ENCODE peak calls at places on chromosomes 4 and X, in eight cellular contexts. L is NB4; K is GM06990; X is astrocyte; U is GM10248; P is CD8-positive, alpha-beta T cell; C is brain microvascular endothelial cell; B is BJ. S is an unnamed sample.

GRCh38 chr4:141713771-141714445 is 77.5 kb downstream of the IL15 start:
- DNase-seq in K (no peak), U (no peak), P (no peak), C (peak), X (peak), L (no peak), B (no peak), S (no peak)

GRCh38 chr4:7852568-7853185 is 87.0 kb downstream of the AFAP1 start:
- DNase-seq in C (peak), L (no peak), X (peak), B (no peak), U (no peak), K (no peak), P (no peak), S (no peak)

GRCh38 chrX:100980608-100981497 is 11.3 kb downstream of the ARL13A start:
- DNase-seq in C (peak), B (no peak), X (peak), K (no peak), L (no peak), P (no peak), U (no peak), S (no peak)

GRCh38 chr4:7075962-7076693 is 8.3 kb upstream of the GRPEL1 start:
- DNase-seq in L (no peak), K (no peak), C (no peak), U (no peak), P (no peak), X (peak), B (no peak), S (no peak)

GRCh38 chr4:17038510-17039176 is 140.2 kb upstream of the LDB2 start:
- DNase-seq in K (no peak), B (no peak), C (no peak), X (no peak), P (no peak), L (peak), U (no peak), S (no peak)

GRCh38 chrX:18424482-18425198 is 768 bp upstream of the CDKL5 start:
- DNase-seq in U (peak), B (no peak), C (peak), K (peak), L (peak), X (peak), P (peak), S (no peak)

GRCh38 chrX:43349363-43349762 is 306.7 kb upstream of the MAOA start:
- DNase-seq in P (no peak), X (no peak), C (peak), U (peak), K (no peak), B (no peak), L (peak), S (no peak)

GRCh38 chr4:82898322-82899243 is 2.0 kb upstream of the THAP9 start:
- DNase-seq in U (no peak), L (peak), K (no peak), C (peak), X (peak), B (peak), P (no peak), S (no peak)

GRCh38 chr4:48127231-48127881 is 6.7 kb downstream of the TXK start:
- DNase-seq in K (no peak), U (no peak), B (no peak), L (no peak), C (no peak), X (peak), P (no peak), S (no peak)

GRCh38 chr4:151659631-151660030 is 101.2 kb downstream of the GATB start:
- DNase-seq in P (no peak), B (no peak), X (peak), C (no peak), K (no peak), U (no peak), L (no peak), S (no peak)

GRCh38 chr4:55447826-55448225 is 52.1 kb downstream of the TMEM165 start:
- DNase-seq in B (no peak), L (no peak), X (peak), P (no peak), U (no peak), C (no peak), K (no peak), S (no peak)

GRCh38 chrX:86137071-86137470 is 11.2 kb upstream of the DACH2 start:
- DNase-seq in B (no peak), C (peak), X (no peak), P (no peak), U (no peak), L (no peak), K (no peak), S (no peak)

GRCh38 chr4:124337874-124338273 is 374.7 kb downstream of the ANKRD50 start:
- DNase-seq in L (no peak), U (no peak), K (no peak), B (no peak), C (no peak), X (no peak), P (no peak), S (no peak)

GRCh38 chrX:19560611-19561010 is 45.3 kb upstream of the MAP3K15 start:
- DNase-seq in B (no peak), K (no peak), L (no peak), P (no peak), X (peak), C (no peak), U (no peak), S (no peak)

GRCh38 chr4:107279729-107280128 is 243.6 kb upstream of the DKK2 start:
- DNase-seq in U (no peak), C (peak), X (peak), P (no peak), B (no peak), L (no peak), K (no peak), S (no peak)

GRCh38 chr4:61200195-61200990 is at the start of gene ADGRL3:
- DNase-seq in C (no peak), X (peak), U (peak), B (no peak), P (no peak), L (no peak), K (no peak), S (no peak)

GRCh38 chr4:133000012-133000411 is 149.1 kb upstream of the PCDH10 start:
- DNase-seq in B (no peak), K (no peak), X (peak), U (no peak), C (peak), L (no peak), P (no peak), S (no peak)

GRCh38 chrX:136055651-136056221 is 70.5 kb downstream of the SLC9A6 start:
- DNase-seq in B (peak), C (peak), X (peak), K (no peak), L (no peak), U (no peak), P (no peak), S (no peak)

GRCh38 chr4:174595141-174595929 is 73.0 kb upstream of the HPGD start:
- DNase-seq in X (no peak), K (no peak), P (no peak), B (no peak), U (no peak), C (no peak), L (no peak), S (no peak)

GRCh38 chr4:3742610-3743009 is 23.6 kb upstream of the ADRA2C start:
- DNase-seq in P (no peak), X (no peak), C (no peak), U (no peak), K (no peak), B (no peak), L (no peak), S (no peak)

GRCh38 chr4:184853385-184853784 is 27.6 kb upstream of the ACSL1 start:
- DNase-seq in K (no peak), U (no peak), B (no peak), L (no peak), X (no peak), P (no peak), C (no peak), S (no peak)

GRCh38 chrX:130080791-130081367 is 29.4 kb downstream of the ELF4 start:
- DNase-seq in L (no peak), K (no peak), B (no peak), U (no peak), P (no peak), X (no peak), C (no peak), S (no peak)

GRCh38 chrX:130083107-130083490 is 27.2 kb downstream of the ELF4 start:
- DNase-seq in B (no peak), C (no peak), X (no peak), P (no peak), U (no peak), L (no peak), K (no peak), S (no peak)

GRCh38 chrX:130083656-130084382 is 26.5 kb downstream of the ELF4 start:
- DNase-seq in X (no peak), P (no peak), K (peak), L (peak), B (no peak), U (peak), C (no peak), S (peak)

GRCh38 chrX:130081421-130082045 is 28.8 kb downstream of the ELF4 start:
- DNase-seq in B (no peak), C (no peak), X (no peak), U (no peak), P (no peak), L (no peak), K (no peak), S (no peak)

GRCh38 chrX:130082244-130083106 is 27.8 kb downstream of the ELF4 start:
- DNase-seq in K (peak), X (no peak), B (no peak), L (peak), U (peak), C (no peak), P (peak), S (peak)
- TF ChIP-seq CTCF in K (peak), X (no peak), B (no peak), L (no peak), U (peak), C (peak), P (no peak), S (peak)

DNA sequence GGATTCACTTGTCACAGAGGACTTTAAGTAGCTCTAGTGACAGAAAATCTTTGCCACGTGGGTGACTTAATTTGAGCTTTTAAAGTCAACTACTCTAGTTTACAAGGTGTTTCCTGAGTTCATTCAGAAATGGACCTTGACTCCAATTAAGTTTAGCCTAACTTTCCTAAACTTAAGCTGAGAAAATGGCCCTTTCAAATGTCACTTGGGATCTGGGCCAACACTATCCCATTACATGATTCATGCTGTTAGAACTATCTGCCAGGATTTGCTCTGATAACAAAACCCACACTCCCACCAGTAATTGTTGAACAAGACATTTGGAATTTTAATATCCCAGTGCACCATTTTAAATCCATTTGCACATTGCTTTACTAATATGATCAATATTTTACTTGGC is 40.8 kb downstream of the C4orf46 start:
- DNase-seq in L (no peak), C (peak), P (no peak), U (no peak), K (no peak), B (no peak), X (peak), S (no peak)
- TF ChIP-seq CTCF in L (no peak), C (no peak), P (no peak), U (no peak), K (no peak), B (no peak), X (no peak), S (no peak)

GRCh38 chr4:161252520-161253141 is 911.2 kb downstream of the FSTL5 start:
- DNase-seq in B (no peak), U (peak), L (peak), P (no peak), C (no peak), X (no peak), K (no peak), S (no peak)
- TF ChIP-seq CTCF in B (peak), U (peak), L (peak), P (no peak), C (peak), X (peak), K (peak), S (peak)

DNA sequence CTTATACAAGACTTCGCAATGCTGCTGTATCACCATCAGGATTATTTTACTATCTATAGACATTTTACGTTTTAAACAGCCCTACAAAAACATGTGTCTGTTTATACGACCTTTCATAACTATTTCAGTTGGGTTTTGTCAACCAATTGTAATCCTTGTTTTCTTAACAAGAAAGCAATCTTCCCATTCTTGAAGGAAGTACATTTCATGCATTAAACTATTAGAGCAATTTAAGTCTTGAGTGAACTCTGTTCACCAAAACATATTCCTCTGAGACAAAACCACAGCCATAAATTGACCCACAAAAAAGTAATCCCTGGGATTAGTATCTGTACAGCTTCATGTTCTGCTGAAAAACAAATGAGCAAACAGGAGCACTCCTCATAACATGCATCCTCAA is 206.9 kb upstream of the PDE5A start:
- DNase-seq in K (no peak), X (no peak), P (no peak), U (no peak), L (no peak), B (no peak), C (no peak), S (no peak)
- TF ChIP-seq CTCF in K (no peak), X (no peak), P (no peak), U (no peak), L (no peak), B (no peak), C (no peak), S (no peak)

DNA sequence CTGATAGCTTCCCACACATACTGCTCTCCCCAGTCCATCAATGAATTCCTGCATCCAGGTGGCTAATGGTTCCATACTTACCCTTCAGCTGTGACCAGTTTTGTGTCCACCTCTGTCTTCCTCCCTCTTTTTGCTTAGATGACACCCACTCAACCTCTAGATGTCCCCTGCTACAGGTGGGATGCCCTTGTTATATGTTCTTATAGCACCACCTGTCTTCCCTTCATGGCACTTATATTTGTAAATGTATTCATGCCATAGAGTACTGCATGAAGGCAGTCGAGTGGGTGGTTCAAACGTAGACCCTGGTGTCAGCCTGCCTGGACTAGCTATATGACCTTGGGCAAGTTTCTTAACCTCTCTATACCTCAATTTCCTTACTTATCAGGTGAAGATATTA is 6.5 kb upstream of the USP46 start:
- DNase-seq in P (no peak), X (no peak), C (no peak), U (peak), B (no peak), L (peak), K (no peak), S (no peak)
- TF ChIP-seq CTCF in P (no peak), X (no peak), C (peak), U (peak), B (no peak), L (no peak), K (peak), S (no peak)

GRCh38 chrX:153662266-153662665 is 11.3 kb downstream of the PNCK start:
- DNase-seq in B (no peak), K (no peak), X (no peak), C (peak), U (peak), P (peak), L (peak), S (no peak)
- TF ChIP-seq CTCF in B (peak), K (peak), X (no peak), C (peak), U (peak), P (peak), L (peak), S (peak)

DNA sequence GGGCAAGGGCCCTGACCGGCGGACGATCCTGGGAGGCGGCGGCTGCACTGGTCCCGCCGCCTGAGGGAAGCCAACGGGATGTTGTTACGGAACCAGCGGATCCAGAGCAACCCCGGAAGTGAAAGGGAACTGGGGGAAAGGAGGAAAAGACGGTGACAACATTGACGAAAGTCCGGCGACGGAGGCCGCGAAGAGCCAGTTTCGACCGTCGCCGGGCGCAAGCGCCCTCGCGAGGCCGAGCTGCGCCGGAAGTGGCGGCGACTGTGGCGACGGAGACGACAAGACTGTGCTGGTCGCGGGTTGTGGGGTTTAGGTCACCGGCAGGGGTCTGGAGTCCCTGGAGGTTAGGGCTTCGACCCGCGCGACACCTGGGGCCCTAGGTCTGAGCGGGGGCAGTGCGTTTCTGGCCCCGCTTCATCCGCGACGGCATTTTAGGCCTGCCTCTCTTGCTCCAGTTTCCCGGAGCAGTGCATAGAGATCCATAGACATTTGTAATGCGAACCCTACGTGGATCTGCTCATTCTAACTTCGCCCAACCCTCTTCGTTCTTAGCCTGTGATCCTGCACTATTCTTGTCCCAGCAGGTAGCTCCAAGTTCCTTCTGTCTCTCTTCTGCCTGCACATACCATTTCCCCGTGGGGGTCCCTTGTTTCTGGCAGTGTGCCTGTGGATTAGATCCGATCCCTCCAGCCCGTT is at the start of gene BOD1L1:
- DNase-seq in P (peak), L (peak), B (peak), C (peak), K (peak), U (peak), X (peak), S (peak)
- TF ChIP-seq CTCF in P (no peak), L (peak), B (peak), C (peak), K (peak), U (peak), X (peak), S (peak)